ENCODE peak calls at places on chromosomes 11 and 22, in four cellular contexts. H is right lobe of liver; K is cardiac septum; O is effector CD4-positive, alpha-beta T cell. Y is an unnamed sample.

GRCh38 chr22:36383110-36383581 is 4.6 kb downstream of the MYH9 start:
- DNase-seq in H (no peak), K (no peak), O (peak; percentile 56), Y (peak; percentile 65)

GRCh38 chr11:19508166-19508565 is 204.5 kb upstream of the NAV2 start:
- DNase-seq in H (peak; percentile 74), K (no peak), O (no peak), Y (no peak)

GRCh38 chr11:20048246-20048645 is 112.0 kb downstream of the DBX1 start:
- DNase-seq in H (no peak), K (no peak), O (no peak), Y (no peak)

GRCh38 chr11:65503923-65504670 is 5.3 kb downstream of the MALAT1 start:
- DNase-seq in H (no peak), K (no peak), O (no peak), Y (no peak)

GRCh38 chr22:39724390-39724789 is 153.8 kb downstream of the CACNA1I start:
- DNase-seq in H (no peak), K (no peak), O (no peak), Y (no peak)

GRCh38 chr11:121372028-121372427 is 79.5 kb downstream of the SC5D start:
- DNase-seq in H (no peak), K (no peak), O (no peak), Y (no peak)

GRCh38 chr11:59426361-59427067 is at the start of gene OR5A2:
- DNase-seq in H (no peak), K (no peak), O (no peak), Y (no peak)

GRCh38 chr11:60835472-60835871 is 6.4 kb upstream of the CCDC86 start:
- DNase-seq in H (no peak), K (no peak), O (no peak), Y (no peak)

GRCh38 chr22:31102441-31103081 is 4.8 kb downstream of the SELENOM start:
- DNase-seq in H (no peak), K (peak; percentile 74), O (no peak), Y (peak; percentile 70)

Y was measured in mucosa of gallbladder.